ENCODE peak calls at places on chromosomes 1 and 21, in ten cellular contexts. H is endodermal cell, G is mucosa of descending colon, O is DMS153, Q is NCI-H774, F is M059J, T is activated T-cell treated with anti-CD3 and anti-CD28 coated beads for 1 hour, P is IMR-90, X is anterior cingulate cortex, U is KG1. J is an unnamed sample.

GRCh38 chr1:93033785-93034184 is 45.3 kb upstream of the MTF2 start:
- DNase-seq in P (peak), F (no peak), X (no peak), G (no peak), Q (no peak), T (no peak), H (no peak), O (no peak), U (no peak), J (no peak)

GRCh38 chr21:14114251-14114650 is 96.5 kb downstream of the LIPI start:
- DNase-seq in F (no peak), X (no peak), P (no peak), O (peak), T (no peak), Q (no peak), G (no peak), U (no peak), H (peak), J (peak)

GRCh38 chr1:30779294-30780071 is 21.9 kb upstream of the LAPTM5 start:
- DNase-seq in P (peak), Q (peak), T (peak), F (peak), H (peak), G (peak), O (peak), U (peak), X (peak), J (peak)

GRCh38 chr21:24781146-24781545 is 826.1 kb downstream of the MRPL39 start:
- DNase-seq in F (no peak), P (no peak), H (no peak), O (no peak), X (no peak), U (no peak), T (no peak), Q (no peak), G (no peak), J (no peak)

GRCh38 chr21:23811802-23812201 is 1795.5 kb downstream of the MRPL39 start:
- DNase-seq in P (no peak), T (no peak), Q (no peak), G (no peak), O (no peak), F (no peak), H (no peak), X (no peak), U (peak), J (no peak)

GRCh38 chr21:41167348-41168342 is at the start of gene BACE2:
- DNase-seq in U (no peak), X (no peak), T (peak), F (peak), H (peak), Q (peak), O (peak), G (peak), P (peak), J (peak)

GRCh38 chr1:225653463-225654276 is 747 bp upstream of the ENAH start:
- DNase-seq in P (peak), F (peak), U (no peak), O (peak), G (peak), H (peak), T (no peak), Q (peak), X (peak), J (peak)

GRCh38 chr21:27085387-27085786 is 118.5 kb upstream of the ADAMTS5 start:
- DNase-seq in U (no peak), P (no peak), Q (no peak), H (no peak), X (no peak), F (no peak), O (no peak), G (no peak), T (no peak), J (no peak)

GRCh38 chr1:43339584-43340232 is 2.1 kb downstream of the MPL start:
- DNase-seq in F (no peak), O (no peak), U (no peak), T (no peak), P (no peak), H (no peak), X (no peak), G (no peak), Q (no peak), J (no peak)

GRCh38 chr1:92854386-92854785 is 22.5 kb downstream of the RPL5 start:
- DNase-seq in X (no peak), F (no peak), P (no peak), O (no peak), T (no peak), U (no peak), G (no peak), H (no peak), Q (no peak), J (no peak)

GRCh38 chr1:11238311-11238710 is 24.0 kb downstream of the MTOR start:
- DNase-seq in P (no peak), T (no peak), Q (no peak), G (no peak), F (no peak), H (no peak), U (no peak), O (no peak), X (no peak), J (no peak)

GRCh38 chr1:62263813-62264353 is 55.4 kb downstream of the KANK4 start:
- DNase-seq in X (no peak), Q (no peak), F (no peak), H (no peak), P (no peak), T (no peak), G (no peak), O (no peak), U (no peak), J (no peak)

GRCh38 chr1:72137665-72138064 is 144.7 kb downstream of the NEGR1 start:
- DNase-seq in H (no peak), O (no peak), T (no peak), U (no peak), G (no peak), Q (no peak), X (no peak), F (no peak), P (no peak), J (no peak)

GRCh38 chr21:18041012-18041411 is 203.6 kb upstream of the CHODL start:
- DNase-seq in H (peak), P (no peak), Q (peak), F (peak), U (peak), X (no peak), G (no peak), T (no peak), O (no peak), J (peak)

GRCh38 chr1:62391369-62391971 is 45.4 kb upstream of the USP1 start:
- DNase-seq in H (peak), P (no peak), O (no peak), T (no peak), F (peak), G (no peak), U (peak), Q (no peak), X (no peak), J (peak)

GRCh38 chr1:199089393-199090122 is 450.7 kb downstream of the PTPRC start:
- DNase-seq in F (no peak), G (no peak), O (no peak), P (peak), T (peak), U (no peak), X (no peak), Q (no peak), H (no peak), J (no peak)

GRCh38 chr1:58899581-58900271 is 115.9 kb upstream of the JUN start:
- DNase-seq in H (no peak), P (no peak), Q (no peak), U (no peak), O (no peak), T (no peak), F (no peak), G (no peak), X (no peak), J (no peak)

GRCh38 chr1:162055062-162055461 is 14.4 kb upstream of the NOS1AP start:
- DNase-seq in Q (no peak), F (peak), G (no peak), H (no peak), O (no peak), P (peak), T (no peak), U (no peak), X (no peak), J (no peak)

GRCh38 chr1:54745274-54745673 is 19.0 kb downstream of the PARS2 start:
- DNase-seq in G (no peak), Q (no peak), U (no peak), H (no peak), O (no peak), X (no peak), P (no peak), T (no peak), F (no peak), J (no peak)

GRCh38 chr1:221697924-221698425 is 43.9 kb downstream of the DUSP10 start:
- DNase-seq in O (no peak), Q (no peak), U (no peak), P (peak), H (no peak), X (no peak), F (peak), G (no peak), T (no peak), J (no peak)

GRCh38 chr1:6140413-6140812 is 39.7 kb downstream of the CHD5 start:
- DNase-seq in P (no peak), U (no peak), G (no peak), O (no peak), T (no peak), F (no peak), Q (no peak), X (no peak), H (no peak), J (no peak)

GRCh38 chr1:12142891-12143630 is 23.7 kb upstream of the TNFRSF1B start:
- DNase-seq in P (no peak), F (no peak), O (no peak), G (peak), T (no peak), H (no peak), X (no peak), U (peak), Q (no peak), J (no peak)

GRCh38 chr1:21774835-21775541 is 8.0 kb downstream of the USP48 start:
- DNase-seq in P (no peak), G (no peak), O (no peak), Q (no peak), F (no peak), U (no peak), T (no peak), H (no peak), X (no peak), J (no peak)

GRCh38 chr1:161314201-161314981 is at the start of gene SDHC:
- DNase-seq in O (peak), F (peak), Q (peak), G (peak), X (peak), T (peak), H (peak), U (peak), P (peak), J (peak)

GRCh38 chr1:6944434-6944833 is 159.2 kb downstream of the CAMTA1 start:
- DNase-seq in F (no peak), P (no peak), H (no peak), O (no peak), U (no peak), T (no peak), Q (no peak), X (no peak), G (no peak), J (no peak)

GRCh38 chr1:74245168-74245753 is 10.1 kb downstream of the TNNI3K start:
- DNase-seq in Q (no peak), U (no peak), P (no peak), O (no peak), F (no peak), G (no peak), T (no peak), X (no peak), H (peak), J (peak)

GRCh38 chr21:38914531-38915385 is 109.0 kb downstream of the ETS2 start:
- DNase-seq in U (no peak), F (no peak), H (peak), P (peak), Q (no peak), O (peak), T (no peak), X (no peak), G (peak), J (peak)

GRCh38 chr1:65147424-65148177 is 402 bp upstream of the AK4 start:
- DNase-seq in F (peak), G (peak), X (no peak), P (no peak), Q (peak), T (no peak), H (peak), O (peak), U (no peak), J (peak)

GRCh38 chr1:80656628-80657019 is 1144.1 kb upstream of the ADGRL2 start:
- DNase-seq in P (peak), X (no peak), T (no peak), H (no peak), G (no peak), F (no peak), U (no peak), O (no peak), Q (no peak), J (no peak)

GRCh38 chr1:229886636-229887035 is 180.4 kb upstream of the GALNT2 start:
- DNase-seq in H (no peak), U (no peak), F (no peak), X (no peak), G (no peak), Q (no peak), O (no peak), T (no peak), P (no peak), J (no peak)

GRCh38 chr1:79373481-79374132 is 367.1 kb upstream of the ADGRL4 start:
- DNase-seq in O (peak), U (no peak), F (peak), T (no peak), P (no peak), G (no peak), X (no peak), Q (peak), H (no peak), J (no peak)

GRCh38 chr1:56648546-56648945 is 3.4 kb downstream of the PRKAA2 start:
- DNase-seq in Q (no peak), O (no peak), H (no peak), X (no peak), G (no peak), U (no peak), T (no peak), F (no peak), P (no peak), J (no peak)

GRCh38 chr1:184755226-184756065 is 788 bp upstream of the EDEM3 start:
- DNase-seq in T (peak), G (no peak), P (no peak), X (no peak), U (no peak), O (no peak), H (no peak), F (peak), Q (no peak), J (no peak)

GRCh38 chr1:22259581-22260282 is 116.8 kb upstream of the WNT4 start:
- DNase-seq in Q (no peak), P (peak), U (no peak), F (peak), X (no peak), O (peak), T (no peak), G (peak), H (no peak), J (peak)

GRCh38 chr1:175154595-175155472 is 37.7 kb downstream of the KIAA0040 start:
- DNase-seq in X (peak), F (peak), H (peak), P (peak), G (peak), O (peak), U (peak), Q (peak), T (peak), J (peak)

GRCh38 chr1:227785812-227786608 is 29.5 kb upstream of the PRSS38 start:
- DNase-seq in F (no peak), P (no peak), U (no peak), T (no peak), X (no peak), H (peak), O (no peak), G (peak), Q (no peak), J (peak)

GRCh38 chr1:119554188-119554587 is 47.2 kb downstream of the HSD3B1 start:
- DNase-seq in X (no peak), P (peak), G (no peak), U (no peak), T (no peak), O (peak), Q (peak), H (peak), F (peak), J (no peak)

GRCh38 chr1:116123837-116124533 is 12.8 kb downstream of the MAB21L3 start:
- DNase-seq in X (no peak), U (no peak), Q (no peak), O (no peak), G (peak), T (no peak), F (no peak), H (no peak), P (no peak), J (no peak)

GRCh38 chr1:208135354-208135753 is 108.8 kb downstream of the PLXNA2 start:
- DNase-seq in P (peak), F (no peak), T (no peak), H (no peak), Q (no peak), G (no peak), O (no peak), U (no peak), X (no peak), J (no peak)

J was measured in H7.